ENCODE peak calls at places on chromosomes 7 and 10, in ten cellular contexts. A is T-helper 9 cell; X is mammary epithelial cell; W is A549; G is HuH-7.5; L is activated CD4-positive, alpha-beta T cell treated with anti-CD3 and anti-CD28 coated beads, Interleukin-2, amount 50 U/mL, for 1 hour; Q is CMK; U is GM03348; S is foreskin keratinocyte; F is pons. E is an unnamed sample.
A peak's percentile ranks its signal among the peaks of the same experiment; 100 is the strongest.

GRCh38 chr7:139362302-139362701 is 2.6 kb downstream of the LUC7L2 start:
- DNase-seq in L (no peak), S (no peak), F (no peak), A (no peak), Q (no peak), X (peak; percentile 47), U (peak; percentile 6), W (no peak), G (no peak), E (peak; percentile 40)

GRCh38 chr10:96935148-96935547 is 103.0 kb downstream of the LCOR start:
- DNase-seq in Q (no peak), W (no peak), G (no peak), U (no peak), L (no peak), F (no peak), X (no peak), A (no peak), S (no peak), E (no peak)

GRCh38 chr10:46545861-46546590 is 10.4 kb downstream of the GPRIN2 start:
- DNase-seq in F (no peak), X (no peak), L (peak; percentile 0), U (no peak), G (no peak), A (no peak), S (no peak), Q (no peak), W (no peak), E (no peak)

GRCh38 chr7:108010377-108010776 is 7.4 kb upstream of the LAMB1 start:
- DNase-seq in Q (no peak), A (no peak), L (no peak), X (no peak), G (no peak), U (no peak), F (no peak), S (no peak), W (no peak), E (peak; percentile 84)

GRCh38 chr10:124598773-124599587 is 137.4 kb downstream of the LHPP start:
- DNase-seq in S (no peak), F (no peak), U (no peak), L (no peak), A (no peak), G (no peak), Q (no peak), W (no peak), X (no peak), E (no peak)

GRCh38 chr10:90917231-90917967 is 3.5 kb downstream of the ANKRD1 start:
- DNase-seq in L (no peak), A (no peak), S (no peak), G (no peak), Q (no peak), X (no peak), U (no peak), W (no peak), F (no peak), E (no peak)

GRCh38 chr7:130421685-130422084 is 19.1 kb downstream of the CEP41 start:
- DNase-seq in X (peak; percentile 51), L (no peak), Q (no peak), U (peak; percentile 48), A (no peak), F (peak; percentile 76), G (no peak), W (no peak), S (no peak), E (peak; percentile 30)

GRCh38 chr10:112524637-112525036 is 77.6 kb downstream of the VTI1A start:
- DNase-seq in S (no peak), F (no peak), Q (no peak), L (no peak), A (no peak), X (no peak), G (no peak), W (no peak), U (peak; percentile 12), E (no peak)

GRCh38 chr7:105224884-105225651 is 163.7 kb downstream of the SRPK2 start:
- DNase-seq in F (no peak), W (peak; percentile 75), G (no peak), U (peak; percentile 86), X (peak; percentile 91), S (peak; percentile 93), A (no peak), Q (no peak), L (no peak), E (peak; percentile 96)

GRCh38 chr10:109914966-109915365 is 8.3 kb downstream of the XPNPEP1 start:
- DNase-seq in S (peak; percentile 95), A (no peak), X (peak; percentile 91), L (peak; percentile 23), G (no peak), Q (no peak), W (peak; percentile 69), U (peak; percentile 75), F (no peak), E (peak; percentile 97)

GRCh38 chr10:71909399-71910083 is 54.7 kb upstream of the CHST3 start:
- DNase-seq in S (no peak), L (no peak), X (no peak), W (no peak), Q (no peak), U (no peak), F (no peak), A (no peak), G (no peak), E (no peak)

GRCh38 chr10:57689898-57690297 is 577.8 kb downstream of the IPMK start:
- DNase-seq in F (no peak), S (no peak), G (no peak), U (no peak), Q (no peak), X (no peak), L (no peak), W (no peak), A (no peak), E (no peak)

GRCh38 chr10:61784354-61785131 is 117.0 kb upstream of the ARID5B start:
- DNase-seq in F (no peak), L (no peak), W (no peak), Q (no peak), U (no peak), S (no peak), X (no peak), G (no peak), A (no peak), E (no peak)

GRCh38 chr10:114943000-114943399 is 5.0 kb downstream of the TRUB1 start:
- DNase-seq in W (no peak), A (no peak), S (no peak), F (no peak), Q (no peak), L (no peak), X (no peak), U (no peak), G (no peak), E (no peak)

GRCh38 chr10:70575486-70575873 is 27.1 kb downstream of the PRF1 start:
- DNase-seq in L (no peak), S (no peak), G (no peak), A (no peak), F (no peak), W (no peak), Q (no peak), U (no peak), X (peak; percentile 27), E (no peak)

GRCh38 chr7:126635545-126635944 is 617.2 kb downstream of the GRM8 start:
- DNase-seq in A (no peak), U (no peak), Q (no peak), X (no peak), G (no peak), W (no peak), L (no peak), S (no peak), F (no peak), E (no peak)

GRCh38 chr7:142797342-142797798 is 26.6 kb downstream of the PRSS2 start:
- DNase-seq in A (no peak), G (no peak), X (no peak), F (no peak), Q (no peak), S (no peak), L (peak; percentile 34), W (no peak), U (no peak), E (no peak)

GRCh38 chr7:113657603-113658002 is 261.2 kb downstream of the PPP1R3A start:
- DNase-seq in W (no peak), F (no peak), X (no peak), L (no peak), G (no peak), Q (no peak), U (no peak), A (no peak), S (no peak), E (no peak)

GRCh38 chr10:103281753-103282152 is 4.8 kb downstream of the INA start:
- DNase-seq in L (no peak), S (no peak), W (no peak), Q (no peak), G (no peak), F (no peak), X (no peak), U (no peak), A (no peak), E (no peak)

GRCh38 chr7:83528925-83529423 is 120.0 kb downstream of the SEMA3E start:
- DNase-seq in W (no peak), G (no peak), A (no peak), U (no peak), S (no peak), L (no peak), X (no peak), F (no peak), Q (no peak), E (no peak)

GRCh38 chr10:73785721-73786511 is 510 bp downstream of the ZSWIM8 start:
- DNase-seq in Q (no peak), F (no peak), W (no peak), A (peak; percentile 37), X (peak; percentile 62), U (peak; percentile 67), L (peak; percentile 37), S (peak; percentile 47), G (peak; percentile 53), E (peak; percentile 55)

GRCh38 chr7:17405786-17406185 is 107.3 kb downstream of the AHR start:
- DNase-seq in S (peak; percentile 73), X (peak; percentile 86), G (no peak), U (peak; percentile 46), L (no peak), W (peak; percentile 95), F (no peak), Q (no peak), A (no peak), E (peak; percentile 89)

GRCh38 chr10:24849537-24850299 is 102.7 kb downstream of the PRTFDC1 start:
- DNase-seq in S (peak; percentile 76), Q (no peak), G (no peak), F (no peak), U (no peak), L (no peak), X (peak; percentile 73), W (peak; percentile 84), A (no peak), E (peak; percentile 42)

GRCh38 chr7:116327751-116328150 is 117.4 kb downstream of the TES start:
- DNase-seq in X (no peak), S (peak; percentile 18), A (no peak), W (peak; percentile 20), Q (no peak), U (peak; percentile 13), F (no peak), G (no peak), L (no peak), E (peak; percentile 56)

GRCh38 chr7:87435546-87435945 is 39.9 kb downstream of the ABCB4 start:
- DNase-seq in A (no peak), S (peak; percentile 7), U (no peak), L (no peak), W (no peak), G (no peak), X (peak; percentile 11), F (no peak), Q (no peak), E (peak; percentile 92)

GRCh38 chr7:132009778-132010177 is 453.4 kb upstream of the PODXL start:
- DNase-seq in G (no peak), F (no peak), L (no peak), W (peak; percentile 31), A (no peak), U (no peak), X (no peak), S (no peak), Q (no peak), E (no peak)

GRCh38 chr7:74502216-74502891 is 48.6 kb downstream of the GTF2IRD1 start:
- DNase-seq in A (no peak), L (no peak), U (peak; percentile 43), X (no peak), G (no peak), S (no peak), Q (no peak), F (peak; percentile 22), W (no peak), E (no peak)

GRCh38 chr7:116403265-116403664 is 96.3 kb upstream of the CAV2 start:
- DNase-seq in F (no peak), U (peak; percentile 43), W (no peak), X (no peak), A (no peak), Q (no peak), S (no peak), G (no peak), L (no peak), E (no peak)

E was measured in renal cortical epithelial cell.